ENCODE peak calls at places on chromosomes 7 and 10, in six cellular contexts. One of them, this sample, is unnamed.

GRCh38 chr7:76074972-76075370 is 27.1 kb downstream of the MDH2 start:
- DNase-seq in hepatic stellate cell: no peak
- DNase-seq in activated naive CD4-positive, alpha-beta T cell treated with anti-CD3 and anti-CD28 coated beads, Interleukin-2, amount 50 U/mL, for 72 hours: no peak
- DNase-seq in CD4-positive, alpha-beta T cell: no peak
- DNase-seq in T1000: no peak
- DNase-seq in endothelial cell: no peak
- DNase-seq in this sample: peak

GRCh38 chr10:35641430-35642015 is 573 bp downstream of the FZD8 start:
- DNase-seq in hepatic stellate cell: peak
- DNase-seq in T1000: peak
- DNase-seq in CD4-positive, alpha-beta T cell: no peak
- DNase-seq in endothelial cell: peak
- DNase-seq in activated naive CD4-positive, alpha-beta T cell treated with anti-CD3 and anti-CD28 coated beads, Interleukin-2, amount 50 U/mL, for 72 hours: peak
- DNase-seq in this sample: peak

GRCh38 chr7:155670521-155670920 is 26.1 kb downstream of the RBM33 start:
- DNase-seq in endothelial cell: no peak
- DNase-seq in T1000: no peak
- DNase-seq in activated naive CD4-positive, alpha-beta T cell treated with anti-CD3 and anti-CD28 coated beads, Interleukin-2, amount 50 U/mL, for 72 hours: no peak
- DNase-seq in CD4-positive, alpha-beta T cell: no peak
- DNase-seq in hepatic stellate cell: no peak
- DNase-seq in this sample: no peak

GRCh38 chr7:36227223-36227622 is 74.2 kb downstream of the EEPD1 start:
- DNase-seq in activated naive CD4-positive, alpha-beta T cell treated with anti-CD3 and anti-CD28 coated beads, Interleukin-2, amount 50 U/mL, for 72 hours: no peak
- DNase-seq in endothelial cell: no peak
- DNase-seq in T1000: no peak
- DNase-seq in hepatic stellate cell: peak
- DNase-seq in CD4-positive, alpha-beta T cell: no peak
- DNase-seq in this sample: peak

GRCh38 chr10:1413823-1414222 is 323.5 kb downstream of the ADARB2 start:
- DNase-seq in T1000: no peak
- DNase-seq in activated naive CD4-positive, alpha-beta T cell treated with anti-CD3 and anti-CD28 coated beads, Interleukin-2, amount 50 U/mL, for 72 hours: no peak
- DNase-seq in CD4-positive, alpha-beta T cell: no peak
- DNase-seq in endothelial cell: no peak
- DNase-seq in hepatic stellate cell: no peak
- DNase-seq in this sample: no peak

GRCh38 chr7:137816696-137817320 is 30.0 kb downstream of the DGKI start:
- DNase-seq in activated naive CD4-positive, alpha-beta T cell treated with anti-CD3 and anti-CD28 coated beads, Interleukin-2, amount 50 U/mL, for 72 hours: no peak
- DNase-seq in CD4-positive, alpha-beta T cell: no peak
- DNase-seq in T1000: no peak
- DNase-seq in endothelial cell: no peak
- DNase-seq in hepatic stellate cell: no peak
- DNase-seq in this sample: peak

GRCh38 chr7:128177768-128178550 is 63.1 kb upstream of the LEP start:
- DNase-seq in CD4-positive, alpha-beta T cell: no peak
- DNase-seq in hepatic stellate cell: no peak
- DNase-seq in endothelial cell: no peak
- DNase-seq in activated naive CD4-positive, alpha-beta T cell treated with anti-CD3 and anti-CD28 coated beads, Interleukin-2, amount 50 U/mL, for 72 hours: no peak
- DNase-seq in T1000: no peak
- DNase-seq in this sample: no peak

GRCh38 chr7:67654622-67655021 is 658.0 kb downstream of the TYW1 start:
- DNase-seq in hepatic stellate cell: no peak
- DNase-seq in T1000: no peak
- DNase-seq in endothelial cell: no peak
- DNase-seq in activated naive CD4-positive, alpha-beta T cell treated with anti-CD3 and anti-CD28 coated beads, Interleukin-2, amount 50 U/mL, for 72 hours: no peak
- DNase-seq in CD4-positive, alpha-beta T cell: no peak
- DNase-seq in this sample: no peak

GRCh38 chr10:110547139-110547761 is 20.2 kb upstream of the SMC3 start:
- DNase-seq in activated naive CD4-positive, alpha-beta T cell treated with anti-CD3 and anti-CD28 coated beads, Interleukin-2, amount 50 U/mL, for 72 hours: no peak
- DNase-seq in endothelial cell: no peak
- DNase-seq in T1000: no peak
- DNase-seq in hepatic stellate cell: peak
- DNase-seq in CD4-positive, alpha-beta T cell: no peak
- DNase-seq in this sample: peak

GRCh38 chr7:51477819-51478218 is 161.2 kb upstream of the COBL start:
- DNase-seq in activated naive CD4-positive, alpha-beta T cell treated with anti-CD3 and anti-CD28 coated beads, Interleukin-2, amount 50 U/mL, for 72 hours: no peak
- DNase-seq in CD4-positive, alpha-beta T cell: no peak
- DNase-seq in T1000: no peak
- DNase-seq in endothelial cell: no peak
- DNase-seq in hepatic stellate cell: no peak
- DNase-seq in this sample: no peak

GRCh38 chr10:69372126-69372980 is 44.4 kb downstream of the TACR2 start:
- DNase-seq in CD4-positive, alpha-beta T cell: no peak
- DNase-seq in activated naive CD4-positive, alpha-beta T cell treated with anti-CD3 and anti-CD28 coated beads, Interleukin-2, amount 50 U/mL, for 72 hours: no peak
- DNase-seq in T1000: no peak
- DNase-seq in endothelial cell: no peak
- DNase-seq in hepatic stellate cell: no peak
- DNase-seq in this sample: peak

GRCh38 chr10:14513061-14513460 is 182.3 kb upstream of the FRMD4A start:
- DNase-seq in hepatic stellate cell: no peak
- DNase-seq in endothelial cell: no peak
- DNase-seq in CD4-positive, alpha-beta T cell: no peak
- DNase-seq in T1000: no peak
- DNase-seq in activated naive CD4-positive, alpha-beta T cell treated with anti-CD3 and anti-CD28 coated beads, Interleukin-2, amount 50 U/mL, for 72 hours: no peak
- DNase-seq in this sample: peak

GRCh38 chr7:57449904-57450303 is at the start of gene ZNF716:
- DNase-seq in T1000: no peak
- DNase-seq in CD4-positive, alpha-beta T cell: no peak
- DNase-seq in activated naive CD4-positive, alpha-beta T cell treated with anti-CD3 and anti-CD28 coated beads, Interleukin-2, amount 50 U/mL, for 72 hours: no peak
- DNase-seq in endothelial cell: no peak
- DNase-seq in hepatic stellate cell: no peak
- DNase-seq in this sample: no peak

GRCh38 chr7:28054531-28055160 is 125.9 kb downstream of the JAZF1 start:
- DNase-seq in T1000: no peak
- DNase-seq in activated naive CD4-positive, alpha-beta T cell treated with anti-CD3 and anti-CD28 coated beads, Interleukin-2, amount 50 U/mL, for 72 hours: no peak
- DNase-seq in CD4-positive, alpha-beta T cell: no peak
- DNase-seq in endothelial cell: no peak
- DNase-seq in hepatic stellate cell: no peak
- DNase-seq in this sample: no peak

GRCh38 chr10:34213193-34213804 is 601.8 kb downstream of the PARD3 start:
- DNase-seq in activated naive CD4-positive, alpha-beta T cell treated with anti-CD3 and anti-CD28 coated beads, Interleukin-2, amount 50 U/mL, for 72 hours: no peak
- DNase-seq in endothelial cell: no peak
- DNase-seq in CD4-positive, alpha-beta T cell: no peak
- DNase-seq in hepatic stellate cell: no peak
- DNase-seq in T1000: no peak
- DNase-seq in this sample: no peak

GRCh38 chr7:98878365-98879197 is at the start of gene TRRAP:
- DNase-seq in endothelial cell: peak
- DNase-seq in activated naive CD4-positive, alpha-beta T cell treated with anti-CD3 and anti-CD28 coated beads, Interleukin-2, amount 50 U/mL, for 72 hours: peak
- DNase-seq in T1000: peak
- DNase-seq in hepatic stellate cell: peak
- DNase-seq in CD4-positive, alpha-beta T cell: peak
- DNase-seq in this sample: peak

GRCh38 chr7:80732635-80733034 is 94.2 kb downstream of the CD36 start:
- DNase-seq in T1000: no peak
- DNase-seq in endothelial cell: no peak
- DNase-seq in hepatic stellate cell: no peak
- DNase-seq in CD4-positive, alpha-beta T cell: no peak
- DNase-seq in activated naive CD4-positive, alpha-beta T cell treated with anti-CD3 and anti-CD28 coated beads, Interleukin-2, amount 50 U/mL, for 72 hours: no peak
- DNase-seq in this sample: no peak

This sample was measured in fibroblast of the aortic adventitia.